ENCODE peak calls at places on chromosomes 2 and 18, in five cellular contexts. R is progenitor cell of endocrine pancreas; S is GM10248; U is GOT3; V is stimulated activated CD8-positive, alpha-beta memory T cell treated with anti-CD3 and anti-CD28 coated beads, Interleukin-12 subunit alpha, Interleukin-12 subunit beta, amount 100 ng/mL, for 4 hours. Y is an unnamed sample.

GRCh38 chr2:20664431-20665260 is 2.3 kb upstream of the GDF7 start:
- DNase-seq in R (no peak), S (no peak), U (no peak), V (no peak), Y (no peak)

GRCh38 chr2:197599285-197599965 is 76.0 kb downstream of the RFTN2 start:
- DNase-seq in R (no peak), S (peak), U (no peak), V (no peak), Y (no peak)

GRCh38 chr2:46482490-46482889 is 3.1 kb downstream of the TMEM247 start:
- DNase-seq in R (no peak), S (no peak), U (no peak), V (no peak), Y (no peak)

GRCh38 chr2:207766697-207767460 is 2.8 kb downstream of the FZD5 start:
- DNase-seq in R (peak), S (peak), U (no peak), V (no peak), Y (no peak)

GRCh38 chr18:59512025-59512710 is 153.1 kb upstream of the LMAN1 start:
- DNase-seq in R (no peak), S (no peak), U (no peak), V (no peak), Y (no peak)

GRCh38 chr2:187383043-187383800 is 64.8 kb downstream of the CALCRL start:
- DNase-seq in R (no peak), S (no peak), U (no peak), V (no peak), Y (no peak)

GRCh38 chr2:99403524-99403923 is 66.3 kb downstream of the EIF5B start:
- DNase-seq in R (no peak), S (no peak), U (no peak), V (no peak), Y (no peak)

GRCh38 chr2:163185160-163185559 is 346.6 kb upstream of the KCNH7 start:
- DNase-seq in R (no peak), S (no peak), U (no peak), V (no peak), Y (no peak)

GRCh38 chr18:68533641-68534040 is 181.3 kb downstream of the TMX3 start:
- DNase-seq in R (no peak), S (no peak), U (no peak), V (no peak), Y (no peak)

GRCh38 chr2:220393717-220394116 is 766.3 kb downstream of the SLC4A3 start:
- DNase-seq in R (no peak), S (no peak), U (no peak), V (no peak), Y (no peak)

GRCh38 chr2:58553937-58554336 is 312.8 kb upstream of the FANCL start:
- DNase-seq in R (no peak), S (no peak), U (no peak), V (no peak), Y (no peak)

GRCh38 chr2:62178741-62179271 is 17.1 kb upstream of the B3GNT2 start:
- DNase-seq in R (no peak), S (no peak), U (no peak), V (no peak), Y (no peak)

GRCh38 chr18:30997223-30997622 is 45.3 kb downstream of the DSC3 start:
- DNase-seq in R (no peak), S (no peak), U (no peak), V (no peak), Y (no peak)

GRCh38 chr2:18690342-18690741 is 101.0 kb upstream of the NT5C1B start:
- DNase-seq in R (no peak), S (no peak), U (no peak), V (no peak), Y (no peak)

GRCh38 chr2:238487652-238488346 is 61.1 kb downstream of the ASB1 start:
- DNase-seq in R (no peak), S (no peak), U (no peak), V (no peak), Y (no peak)

Y was measured in thoracic aorta.